ENCODE peak calls at places on chromosomes 13 and 19, in four cellular contexts. G is GM12878, X is A549, Z is K562. O is an unnamed sample.

GRCh38 chr19:4033028-4033956 is 25.8 kb downstream of the PIAS4 start:
- DNase-seq in G (no peak), X (no peak), Z (no peak), O (no peak)

GRCh38 chr13:72109863-72110262 is 242.9 kb upstream of the DACH1 start:
- DNase-seq in G (no peak), X (no peak), Z (no peak), O (no peak)

GRCh38 chr13:24108615-24108965 is 51.9 kb upstream of the SPATA13 start:
- DNase-seq in G (no peak), X (no peak), Z (no peak), O (no peak)

GRCh38 chr19:49150106-49150943 is 4.9 kb downstream of the HRC start:
- DNase-seq in G (no peak), X (peak), Z (peak), O (peak)

GRCh38 chr19:14479985-14480694 is 5.0 kb upstream of the PTGER1 start:
- DNase-seq in G (no peak), X (peak), Z (peak), O (peak)

GRCh38 chr19:17555929-17556813 is 722 bp downstream of the COLGALT1 start:
- DNase-seq in G (no peak), X (no peak), Z (peak), O (peak)

GRCh38 chr19:31233288-31233687 is 115.9 kb downstream of the TSHZ3 start:
- DNase-seq in G (no peak), X (no peak), Z (no peak), O (no peak)

GRCh38 chr19:18435185-18435841 is 2.6 kb downstream of the ISYNA1 start:
- DNase-seq in G (no peak), X (no peak), Z (no peak), O (no peak)

GRCh38 chr19:16078759-16079707 is 2.7 kb downstream of the TPM4 start:
- DNase-seq in G (peak), X (no peak), Z (peak), O (peak)

DNA sequence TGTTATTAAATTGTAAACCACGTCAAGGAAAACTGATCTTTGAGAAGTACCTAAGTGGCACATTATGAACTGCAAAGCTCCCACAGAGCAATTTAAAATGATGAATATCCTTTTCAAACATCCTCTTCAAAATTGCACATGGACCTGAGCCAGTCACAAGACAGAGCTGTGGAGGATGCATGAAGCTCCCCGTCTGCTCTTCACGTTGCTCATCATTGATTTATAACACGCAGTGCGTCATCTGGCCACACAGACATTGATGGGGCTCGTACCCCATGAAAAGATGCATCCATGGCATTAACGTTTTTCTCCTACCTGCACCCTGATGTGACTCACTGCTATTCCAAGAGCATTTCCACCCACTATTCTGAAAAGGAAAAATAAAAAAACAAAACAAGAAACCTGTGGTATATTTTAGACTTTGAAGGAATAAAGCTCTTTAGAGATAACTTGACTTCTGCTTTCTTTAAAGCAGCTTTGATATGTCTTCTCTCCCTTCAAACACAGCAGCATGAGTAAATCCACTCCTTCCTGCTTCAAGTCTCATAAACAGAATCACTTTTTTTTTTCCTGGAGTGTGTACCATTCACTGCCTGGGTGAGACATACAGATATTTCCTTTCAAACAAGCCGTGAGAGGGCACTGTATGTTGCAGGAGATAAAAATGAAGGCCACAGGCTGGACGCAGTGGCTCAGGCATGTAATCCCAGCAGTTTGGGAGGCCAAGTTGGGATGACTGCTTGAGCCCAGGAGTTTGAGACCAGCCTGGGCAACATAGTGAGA is 7.1 kb upstream of the SERTM1 start:
- DNase-seq in G (no peak), X (no peak), Z (no peak), O (no peak)
- TF ChIP-seq RFX5 in G (no peak), X (no peak), Z (no peak), O (no peak)

DNA sequence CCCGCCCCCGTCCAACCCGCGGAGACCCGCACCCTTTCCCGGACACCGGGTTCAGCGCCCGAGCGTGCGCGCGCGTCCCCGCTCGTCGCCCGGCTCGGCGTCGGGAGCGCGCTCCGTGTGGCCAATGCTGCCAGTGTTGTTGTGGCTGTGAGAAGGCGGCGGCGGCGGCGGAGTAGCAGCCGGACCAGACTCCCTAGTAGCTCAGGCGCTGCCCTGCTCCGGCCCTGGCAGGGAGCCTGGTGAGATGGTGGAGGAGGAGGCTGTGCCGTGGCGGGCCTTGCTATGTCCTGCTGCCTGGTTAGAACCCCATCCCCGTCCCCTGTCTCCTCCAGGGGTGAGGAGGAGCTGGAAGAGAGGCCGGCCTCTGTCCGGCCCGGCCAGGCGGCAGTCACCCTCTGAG is 553.2 kb downstream of the TUBA3C start:
- DNase-seq in G (no peak), X (no peak), Z (no peak), O (no peak)
- TF ChIP-seq ELK1 in G (no peak), X (no peak), Z (no peak), O (no peak)

DNA sequence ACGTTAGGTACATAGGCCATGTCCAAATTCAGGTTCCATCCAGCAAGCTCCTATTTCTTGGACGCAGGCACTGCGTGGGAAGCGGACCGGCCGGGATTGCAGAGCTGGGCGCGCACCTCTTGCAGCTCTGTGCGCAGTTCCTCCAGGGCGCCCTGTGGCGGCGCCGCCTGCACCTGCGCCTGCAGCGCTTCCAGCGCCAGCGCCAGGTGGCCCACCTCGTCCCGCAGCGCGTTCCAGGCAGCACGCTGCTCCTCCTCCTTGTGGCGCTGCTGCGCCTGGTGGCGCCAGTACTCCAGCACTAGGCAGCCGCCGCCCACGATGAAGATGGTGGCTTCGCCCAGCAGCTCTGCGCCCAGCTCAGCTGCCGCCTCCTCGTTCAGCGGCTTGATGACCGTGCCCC is 31.1 kb downstream of the OPA3 start:
- DNase-seq in G (no peak), X (no peak), Z (no peak), O (no peak)
- TF ChIP-seq RFX5 in G (no peak), X (no peak), Z (no peak), O (no peak)

GRCh38 chr13:48319458-48320395 is 16.2 kb downstream of the RB1 start:
- DNase-seq in G (no peak), X (no peak), Z (no peak), O (no peak)

GRCh38 chr13:48318014-48318713 is 14.6 kb downstream of the RB1 start:
- DNase-seq in G (no peak), X (no peak), Z (no peak), O (no peak)

GRCh38 chr13:48317511-48317981 is 14.0 kb downstream of the RB1 start:
- DNase-seq in G (no peak), X (no peak), Z (no peak), O (no peak)

GRCh38 chr13:48320396-48320790 is 16.8 kb downstream of the RB1 start:
- DNase-seq in G (no peak), X (no peak), Z (no peak), O (no peak)

DNA sequence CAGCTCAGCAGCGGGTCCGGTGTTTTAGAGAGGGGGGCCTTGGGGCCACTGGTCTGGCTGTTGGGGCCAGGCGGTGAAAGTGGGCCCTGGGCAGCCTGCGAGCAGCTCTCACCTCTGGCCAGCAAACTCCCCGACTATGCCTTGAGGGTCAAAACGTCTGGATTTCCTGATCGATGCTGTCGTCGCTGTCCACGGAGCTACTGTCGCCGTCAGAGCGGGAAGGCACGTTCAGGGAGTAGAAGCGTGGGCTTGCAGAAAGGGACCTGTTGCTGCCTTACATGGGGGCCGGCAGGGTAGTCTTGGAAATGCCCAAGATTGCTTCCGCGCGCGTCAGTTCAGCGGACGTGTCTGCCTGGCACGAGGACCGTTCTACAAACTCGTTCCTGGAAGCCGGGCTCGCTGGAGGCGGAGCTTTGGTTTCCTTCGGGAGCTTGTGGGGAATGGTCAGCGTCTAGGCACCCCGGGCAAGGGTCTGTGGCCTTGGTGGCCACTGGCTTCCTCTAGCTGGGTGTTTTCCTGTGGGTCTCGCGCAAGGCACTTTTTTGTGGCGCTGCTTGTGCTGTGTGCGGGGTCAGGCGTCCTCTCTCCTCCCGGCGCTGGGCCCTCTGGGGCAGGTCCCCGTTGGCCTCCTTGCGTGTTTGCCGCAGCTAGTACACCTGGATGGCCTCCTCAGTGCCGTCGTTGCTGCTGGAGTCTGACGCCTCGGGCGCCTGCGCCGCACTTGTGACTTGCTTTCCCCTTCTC is 15.3 kb downstream of the RB1 start:
- DNase-seq in G (no peak), X (no peak), Z (no peak), O (no peak)
- TF ChIP-seq ELK1 in G (no peak), X (no peak), Z (no peak), O (no peak)

GRCh38 chr19:892243-892996 is 567 bp downstream of the MED16 start:
- DNase-seq in G (no peak), X (no peak), Z (no peak), O (no peak)
- TF ChIP-seq RFX5 in G (no peak), X (no peak), Z (no peak), O (no peak)

GRCh38 chr19:44891016-44891882 is at the start of gene TOMM40:
- DNase-seq in G (no peak), X (peak), Z (no peak), O (peak)
- TF ChIP-seq ELK1 in G (no peak), X (no peak), Z (no peak), O (no peak)